ENCODE peak calls at places on chromosomes 5 and 9, in seven cellular contexts. One of them, this sample, is unnamed.

GRCh38 chr5:174423538-174423937 is 300.8 kb upstream of the MSX2 start:
- DNase-seq in sigmoid colon: no peak
- DNase-seq in fibroblast of lung: no peak
- DNase-seq in breast epithelium: no peak
- DNase-seq in nephron progenitor cell: no peak
- DNase-seq in Calu3: no peak
- DNase-seq in AG09319: no peak
- DNase-seq in this sample: no peak

GRCh38 chr9:133812941-133813748 is 75.0 kb upstream of the SARDH start:
- DNase-seq in sigmoid colon: no peak
- DNase-seq in fibroblast of lung: no peak
- DNase-seq in breast epithelium: no peak
- DNase-seq in nephron progenitor cell: no peak
- DNase-seq in Calu3: no peak
- DNase-seq in AG09319: no peak
- DNase-seq in this sample: no peak

GRCh38 chr5:65072836-65073620 is 304.3 kb downstream of the CWC27 start:
- DNase-seq in sigmoid colon: no peak
- DNase-seq in fibroblast of lung: peak; percentile 75
- DNase-seq in breast epithelium: no peak
- DNase-seq in nephron progenitor cell: no peak
- DNase-seq in Calu3: no peak
- DNase-seq in AG09319: no peak
- DNase-seq in this sample: no peak

GRCh38 chr9:98708933-98709911 is at the start of gene GABBR2:
- DNase-seq in sigmoid colon: no peak
- DNase-seq in fibroblast of lung: peak; percentile 23
- DNase-seq in breast epithelium: no peak
- DNase-seq in nephron progenitor cell: peak; percentile 59
- DNase-seq in Calu3: peak; percentile 10
- DNase-seq in AG09319: no peak
- DNase-seq in this sample: no peak

GRCh38 chr9:4197548-4197947 is 102.3 kb downstream of the GLIS3 start:
- DNase-seq in sigmoid colon: no peak
- DNase-seq in fibroblast of lung: no peak
- DNase-seq in breast epithelium: no peak
- DNase-seq in nephron progenitor cell: no peak
- DNase-seq in Calu3: no peak
- DNase-seq in AG09319: no peak
- DNase-seq in this sample: no peak

GRCh38 chr5:140043508-140043872 is 391 bp upstream of the NRG2 start:
- DNase-seq in sigmoid colon: no peak
- DNase-seq in fibroblast of lung: no peak
- DNase-seq in breast epithelium: no peak
- DNase-seq in nephron progenitor cell: no peak
- DNase-seq in Calu3: peak; percentile 39
- DNase-seq in AG09319: no peak
- DNase-seq in this sample: no peak

GRCh38 chr5:15215056-15215455 is 284.9 kb upstream of the FBXL7 start:
- DNase-seq in sigmoid colon: no peak
- DNase-seq in fibroblast of lung: no peak
- DNase-seq in breast epithelium: no peak
- DNase-seq in nephron progenitor cell: no peak
- DNase-seq in Calu3: no peak
- DNase-seq in AG09319: no peak
- DNase-seq in this sample: no peak

GRCh38 chr5:150161242-150162141 is 5.1 kb upstream of the CDX1 start:
- DNase-seq in sigmoid colon: peak; percentile 89
- DNase-seq in fibroblast of lung: peak; percentile 52
- DNase-seq in breast epithelium: peak; percentile 58
- DNase-seq in nephron progenitor cell: peak; percentile 96
- DNase-seq in Calu3: peak; percentile 97
- DNase-seq in AG09319: no peak
- DNase-seq in this sample: no peak

GRCh38 chr5:168288349-168289245 is 2.8 kb upstream of the WWC1 start:
- DNase-seq in sigmoid colon: no peak
- DNase-seq in fibroblast of lung: peak; percentile 35
- DNase-seq in breast epithelium: peak; percentile 76
- DNase-seq in nephron progenitor cell: no peak
- DNase-seq in Calu3: peak; percentile 90
- DNase-seq in AG09319: no peak
- DNase-seq in this sample: peak; percentile 52

GRCh38 chr5:6573651-6574101 is 59.2 kb downstream of the NSUN2 start:
- DNase-seq in sigmoid colon: no peak
- DNase-seq in fibroblast of lung: no peak
- DNase-seq in breast epithelium: no peak
- DNase-seq in nephron progenitor cell: no peak
- DNase-seq in Calu3: no peak
- DNase-seq in AG09319: no peak
- DNase-seq in this sample: no peak

GRCh38 chr9:18747590-18747989 is 273.6 kb downstream of the ADAMTSL1 start:
- DNase-seq in sigmoid colon: no peak
- DNase-seq in fibroblast of lung: peak; percentile 10
- DNase-seq in breast epithelium: no peak
- DNase-seq in nephron progenitor cell: no peak
- DNase-seq in Calu3: no peak
- DNase-seq in AG09319: no peak
- DNase-seq in this sample: no peak

GRCh38 chr5:177967221-177967887 is 28.7 kb downstream of the PROP1 start:
- DNase-seq in sigmoid colon: no peak
- DNase-seq in fibroblast of lung: peak; percentile 19
- DNase-seq in breast epithelium: no peak
- DNase-seq in nephron progenitor cell: no peak
- DNase-seq in Calu3: no peak
- DNase-seq in AG09319: no peak
- DNase-seq in this sample: no peak

GRCh38 chr5:139711067-139711851 is 63.1 kb downstream of the CXXC5 start:
- DNase-seq in sigmoid colon: no peak
- DNase-seq in fibroblast of lung: peak; percentile 49
- DNase-seq in breast epithelium: no peak
- DNase-seq in nephron progenitor cell: peak; percentile 81
- DNase-seq in Calu3: peak; percentile 46
- DNase-seq in AG09319: no peak
- DNase-seq in this sample: no peak

GRCh38 chr5:179825655-179826182 is 5.0 kb downstream of the SQSTM1 start:
- DNase-seq in sigmoid colon: peak; percentile 60
- DNase-seq in fibroblast of lung: no peak
- DNase-seq in breast epithelium: no peak
- DNase-seq in nephron progenitor cell: no peak
- DNase-seq in Calu3: no peak
- DNase-seq in AG09319: no peak
- DNase-seq in this sample: no peak
- TF ChIP-seq CTCF in sigmoid colon: no peak
- TF ChIP-seq CTCF in fibroblast of lung: no peak
- TF ChIP-seq CTCF in breast epithelium: no peak
- TF ChIP-seq CTCF in nephron progenitor cell: no peak
- TF ChIP-seq CTCF in Calu3: no peak
- TF ChIP-seq CTCF in AG09319: no peak
- TF ChIP-seq CTCF in this sample: no peak

DNA sequence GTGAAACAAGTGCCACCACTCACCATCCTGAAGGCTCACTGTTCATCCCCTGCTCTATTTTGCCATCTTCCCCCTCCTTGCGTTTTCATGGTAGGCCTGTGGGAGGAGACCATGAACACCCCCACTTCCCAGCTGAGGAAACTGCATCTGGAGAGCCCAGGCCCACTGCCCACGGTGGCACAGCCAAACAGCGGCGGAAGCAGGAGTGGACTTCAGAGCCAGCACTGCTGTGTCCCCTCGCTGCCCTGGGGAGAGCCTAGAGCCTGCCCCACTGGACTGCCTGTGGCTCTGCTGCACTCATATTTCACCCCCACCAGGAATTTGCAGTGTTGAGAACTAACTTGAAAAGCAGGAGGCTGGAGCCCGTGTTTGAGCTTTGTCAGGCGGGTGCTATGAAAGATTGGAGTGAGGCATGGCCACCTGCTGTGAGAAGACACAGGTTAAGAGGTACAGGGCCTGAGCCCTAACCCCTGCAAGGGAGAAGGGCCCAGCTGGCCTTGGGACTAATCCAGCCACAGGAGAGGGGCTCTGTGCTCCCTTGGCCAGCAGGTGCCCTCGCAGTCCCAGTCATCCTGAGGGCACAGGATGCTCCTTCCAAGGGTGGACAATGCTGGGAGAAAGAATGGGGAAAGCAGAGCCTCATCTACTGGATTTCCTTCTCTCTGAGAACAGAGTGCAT is 79.0 kb downstream of the MACROH2A1 start:
- DNase-seq in sigmoid colon: no peak
- DNase-seq in fibroblast of lung: no peak
- DNase-seq in breast epithelium: no peak
- DNase-seq in nephron progenitor cell: no peak
- DNase-seq in Calu3: no peak
- DNase-seq in AG09319: no peak
- DNase-seq in this sample: no peak
- TF ChIP-seq CTCF in sigmoid colon: no peak
- TF ChIP-seq CTCF in fibroblast of lung: no peak
- TF ChIP-seq CTCF in breast epithelium: no peak
- TF ChIP-seq CTCF in nephron progenitor cell: no peak
- TF ChIP-seq CTCF in Calu3: no peak
- TF ChIP-seq CTCF in AG09319: no peak
- TF ChIP-seq CTCF in this sample: peak; percentile 38

DNA sequence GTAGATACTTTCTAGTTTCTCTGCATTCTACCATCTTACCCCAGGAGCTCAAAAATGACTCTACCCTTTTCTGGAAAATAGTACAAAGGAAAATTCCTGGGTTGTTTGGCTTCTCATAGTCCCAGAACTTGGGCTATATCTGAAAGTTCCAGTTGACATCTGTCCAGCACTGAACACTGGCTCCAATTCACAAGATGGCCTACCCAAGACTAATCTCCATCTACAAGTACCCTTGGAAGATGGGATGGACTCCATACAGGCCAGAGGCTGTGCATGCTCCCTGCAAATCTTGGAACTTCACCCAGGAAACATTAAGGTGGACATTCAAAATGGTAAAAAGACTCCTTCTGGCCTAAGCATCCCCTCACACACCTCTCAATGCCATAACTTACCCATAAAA is 427.1 kb downstream of the DTWD2 start:
- DNase-seq in sigmoid colon: no peak
- DNase-seq in fibroblast of lung: no peak
- DNase-seq in breast epithelium: no peak
- DNase-seq in nephron progenitor cell: no peak
- DNase-seq in Calu3: no peak
- DNase-seq in AG09319: no peak
- DNase-seq in this sample: no peak
- TF ChIP-seq CTCF in sigmoid colon: no peak
- TF ChIP-seq CTCF in fibroblast of lung: no peak
- TF ChIP-seq CTCF in breast epithelium: no peak
- TF ChIP-seq CTCF in nephron progenitor cell: no peak
- TF ChIP-seq CTCF in Calu3: no peak
- TF ChIP-seq CTCF in AG09319: no peak
- TF ChIP-seq CTCF in this sample: no peak

GRCh38 chr9:109455861-109456260 is 42.2 kb downstream of the PTPN3 start:
- DNase-seq in sigmoid colon: no peak
- DNase-seq in fibroblast of lung: no peak
- DNase-seq in breast epithelium: no peak
- DNase-seq in nephron progenitor cell: no peak
- DNase-seq in Calu3: no peak
- DNase-seq in AG09319: no peak
- DNase-seq in this sample: no peak

GRCh38 chr9:109454601-109455155 is 43.4 kb downstream of the PTPN3 start:
- DNase-seq in sigmoid colon: no peak
- DNase-seq in fibroblast of lung: no peak
- DNase-seq in breast epithelium: no peak
- DNase-seq in nephron progenitor cell: no peak
- DNase-seq in Calu3: no peak
- DNase-seq in AG09319: no peak
- DNase-seq in this sample: no peak

GRCh38 chr9:109454041-109454440 is 44.1 kb downstream of the PTPN3 start:
- DNase-seq in sigmoid colon: no peak
- DNase-seq in fibroblast of lung: no peak
- DNase-seq in breast epithelium: no peak
- DNase-seq in nephron progenitor cell: no peak
- DNase-seq in Calu3: no peak
- DNase-seq in AG09319: no peak
- DNase-seq in this sample: no peak

GRCh38 chr9:109456811-109457210 is 41.3 kb downstream of the PTPN3 start:
- DNase-seq in sigmoid colon: no peak
- DNase-seq in fibroblast of lung: no peak
- DNase-seq in breast epithelium: no peak
- DNase-seq in nephron progenitor cell: no peak
- DNase-seq in Calu3: no peak
- DNase-seq in AG09319: no peak
- DNase-seq in this sample: no peak

GRCh38 chr9:109455391-109455790 is 42.7 kb downstream of the PTPN3 start:
- DNase-seq in sigmoid colon: no peak
- DNase-seq in fibroblast of lung: no peak
- DNase-seq in breast epithelium: no peak
- DNase-seq in nephron progenitor cell: no peak
- DNase-seq in Calu3: no peak
- DNase-seq in AG09319: no peak
- DNase-seq in this sample: no peak
- TF ChIP-seq CTCF in sigmoid colon: no peak
- TF ChIP-seq CTCF in fibroblast of lung: no peak
- TF ChIP-seq CTCF in breast epithelium: no peak
- TF ChIP-seq CTCF in nephron progenitor cell: no peak
- TF ChIP-seq CTCF in Calu3: no peak
- TF ChIP-seq CTCF in AG09319: no peak
- TF ChIP-seq CTCF in this sample: no peak

DNA sequence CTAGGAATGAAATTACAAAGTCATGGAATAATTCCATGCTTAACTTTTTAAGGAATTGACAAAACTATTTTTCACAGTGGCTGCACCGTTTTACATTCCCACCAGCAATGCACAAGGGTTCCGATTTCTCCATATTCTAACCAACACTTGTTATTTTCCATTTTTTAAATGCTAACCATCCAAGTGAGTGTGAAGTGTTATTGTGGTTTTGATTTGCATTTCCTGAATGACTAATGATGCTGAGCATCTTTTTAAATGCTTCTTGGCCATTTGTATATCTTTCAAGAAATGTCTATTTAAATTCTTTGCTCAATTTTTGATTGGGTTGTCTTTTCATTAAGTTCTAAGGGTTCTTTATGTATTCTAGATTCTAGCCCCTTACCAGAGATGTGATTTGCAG is 479.5 kb upstream of the SMARCA2 start:
- DNase-seq in sigmoid colon: no peak
- DNase-seq in fibroblast of lung: no peak
- DNase-seq in breast epithelium: no peak
- DNase-seq in nephron progenitor cell: no peak
- DNase-seq in Calu3: no peak
- DNase-seq in AG09319: no peak
- DNase-seq in this sample: no peak
- TF ChIP-seq CTCF in sigmoid colon: no peak
- TF ChIP-seq CTCF in fibroblast of lung: no peak
- TF ChIP-seq CTCF in breast epithelium: no peak
- TF ChIP-seq CTCF in nephron progenitor cell: no peak
- TF ChIP-seq CTCF in Calu3: no peak
- TF ChIP-seq CTCF in AG09319: no peak
- TF ChIP-seq CTCF in this sample: no peak

This sample was measured in chondrocyte.